ENCODE peak calls at places on chromosome X, in seven cellular contexts. F, X, O, Z, G, D and K are unnamed samples.
A peak's percentile ranks its signal among the peaks of the same experiment; 100 is the strongest.

GRCh38 chrX:17521871-17522693 is 147.1 kb downstream of the NHS start:
- DNase-seq in F (no peak), X (no peak), O (no peak), Z (peak; percentile 44), G (no peak), D (no peak), K (no peak)

GRCh38 chrX:99077099-99077498 is 1333.0 kb downstream of the PCDH19 start:
- DNase-seq in F (no peak), X (no peak), O (no peak), Z (no peak), G (no peak), D (no peak), K (no peak)

GRCh38 chrX:151153086-151153485 is 23.3 kb upstream of the GPR50 start:
- DNase-seq in F (no peak), X (no peak), O (no peak), Z (peak; percentile 46), G (no peak), D (peak; percentile 38), K (no peak)

GRCh38 chrX:56564921-56565861 is 1.8 kb downstream of the UBQLN2 start:
- DNase-seq in F (no peak), X (no peak), O (no peak), Z (peak; percentile 1), G (peak; percentile 13), D (no peak), K (no peak)

GRCh38 chrX:47218920-47219815 is 687 bp downstream of the CDK16 start:
- DNase-seq in F (no peak), X (no peak), O (peak; percentile 11), Z (peak; percentile 54), G (peak; percentile 39), D (no peak), K (no peak)

GRCh38 chrX:150761176-150761818 is 68.1 kb downstream of the MTMR1 start:
- DNase-seq in F (no peak), X (no peak), O (no peak), Z (no peak), G (no peak), D (no peak), K (no peak)

GRCh38 chrX:68894513-68895338 is 65.9 kb downstream of the EFNB1 start:
- DNase-seq in F (no peak), X (no peak), O (no peak), Z (peak; percentile 79), G (peak; percentile 2), D (no peak), K (no peak)

GRCh38 chrX:125505207-125505606 is 185.5 kb downstream of the TEX13C start:
- DNase-seq in F (no peak), X (no peak), O (no peak), Z (no peak), G (no peak), D (no peak), K (no peak)

GRCh38 chrX:48957477-48957826 is at the start of gene OTUD5:
- DNase-seq in F (no peak), X (no peak), O (peak; percentile 46), Z (no peak), G (peak; percentile 78), D (no peak), K (peak; percentile 22)

GRCh38 chrX:43655961-43656494 is at the start of gene MAOA:
- DNase-seq in F (peak; percentile 41), X (no peak), O (no peak), Z (peak; percentile 40), G (peak; percentile 19), D (no peak), K (no peak)

GRCh38 chrX:12548746-12549145 is 242.5 kb upstream of the PRPS2 start:
- DNase-seq in F (no peak), X (no peak), O (no peak), Z (peak; percentile 60), G (no peak), D (no peak), K (no peak)

GRCh38 chrX:104913348-104913747 is 307.1 kb downstream of the TEX13A start:
- DNase-seq in F (no peak), X (no peak), O (no peak), Z (peak; percentile 18), G (no peak), D (no peak), K (no peak)

GRCh38 chrX:43467608-43468234 is 188.4 kb upstream of the MAOA start:
- DNase-seq in F (no peak), X (no peak), O (no peak), Z (no peak), G (no peak), D (no peak), K (no peak)

GRCh38 chrX:150575415-150575814 is 7.0 kb downstream of the MTM1 start:
- DNase-seq in F (no peak), X (peak; percentile 18), O (peak; percentile 56), Z (peak; percentile 46), G (peak; percentile 79), D (peak; percentile 12), K (no peak)

GRCh38 chrX:104195013-104195412 is 28.8 kb downstream of the FAM199X start:
- DNase-seq in F (no peak), X (no peak), O (no peak), Z (no peak), G (no peak), D (no peak), K (no peak)

GRCh38 chrX:69031971-69032391 is 133.3 kb downstream of the PJA1 start:
- DNase-seq in F (peak; percentile 7), X (no peak), O (no peak), Z (no peak), G (no peak), D (no peak), K (no peak)

GRCh38 chrX:48508400-48509244 is at the start of gene PORCN:
- DNase-seq in F (no peak), X (peak; percentile 53), O (peak; percentile 67), Z (peak; percentile 82), G (peak; percentile 77), D (peak; percentile 2), K (no peak)

GRCh38 chrX:149372861-149373260 is 132.2 kb downstream of the IDS start:
- DNase-seq in F (no peak), X (no peak), O (no peak), Z (peak; percentile 28), G (no peak), D (no peak), K (no peak)

GRCh38 chrX:84240848-84241565 is 53.0 kb upstream of the RPS6KA6 start:
- DNase-seq in F (no peak), X (no peak), O (no peak), Z (no peak), G (no peak), D (no peak), K (no peak)

GRCh38 chrX:11205796-11206195 is 87.4 kb upstream of the AMELX start:
- DNase-seq in F (no peak), X (no peak), O (no peak), Z (no peak), G (no peak), D (no peak), K (no peak)